ENCODE peak calls at places on chromosome 22, in four cellular contexts. F, L, A and D are unnamed samples.

GRCh38 chr22:33006220-33006954 is 51.8 kb downstream of the SYN3 start:
- DNase-seq in F (no peak), A (no peak), L (no peak), D (no peak)

GRCh38 chr22:24067587-24068376 is 56.7 kb downstream of the CABIN1 start:
- DNase-seq in F (peak), A (no peak), L (no peak), D (peak)

GRCh38 chr22:32967285-32968101 is 90.7 kb downstream of the SYN3 start:
- DNase-seq in L (no peak), A (no peak), F (no peak), D (no peak)

GRCh38 chr22:19103881-19104821 is 18.1 kb downstream of the DGCR2 start:
- DNase-seq in L (no peak), F (no peak), A (no peak), D (peak)

GRCh38 chr22:19981961-19982920 is 34.4 kb downstream of the ARVCF start:
- DNase-seq in F (no peak), A (no peak), L (no peak), D (no peak)

GRCh38 chr22:20536590-20537324 is 29.3 kb downstream of the MED15 start:
- DNase-seq in L (no peak), F (no peak), A (no peak), D (no peak)

GRCh38 chr22:49140921-49141680 is 686.6 kb downstream of the BRD1 start:
- DNase-seq in F (no peak), A (no peak), L (no peak), D (no peak)

GRCh38 chr22:22682196-22682595 is 37.8 kb downstream of the GGTLC2 start:
- DNase-seq in A (no peak), F (no peak), L (no peak), D (no peak)

GRCh38 chr22:24391836-24392217 is 35.6 kb upstream of the ADORA2A start:
- DNase-seq in A (no peak), L (no peak), F (no peak), D (no peak)

GRCh38 chr22:50674606-50675552 is 2.3 kb downstream of the SHANK3 start:
- DNase-seq in A (peak), F (peak), L (no peak), D (peak)

GRCh38 chr22:24801906-24802504 is 4.0 kb upstream of the SGSM1 start:
- DNase-seq in L (no peak), F (no peak), A (no peak), D (no peak)

GRCh38 chr22:24148586-24148985 is 32.7 kb upstream of the SUSD2 start:
- DNase-seq in L (no peak), A (no peak), F (no peak), D (no peak)

GRCh38 chr22:28541137-28541536 is 138.5 kb downstream of the TTC28 start:
- DNase-seq in L (no peak), F (no peak), A (no peak), D (no peak)

GRCh38 chr22:43880743-43881055 is 11.1 kb downstream of the PNPLA5 start:
- DNase-seq in A (no peak), L (no peak), F (no peak), D (no peak)

GRCh38 chr22:47380692-47381091 is 618.2 kb downstream of the TBC1D22A start:
- DNase-seq in L (no peak), A (no peak), F (no peak), D (no peak)

GRCh38 chr22:20995329-20996030 is 6.4 kb downstream of the THAP7 start:
- DNase-seq in A (no peak), L (no peak), F (no peak), D (no peak)

GRCh38 chr22:26287382-26288228 is 118.3 kb downstream of the SEZ6L start:
- DNase-seq in F (no peak), L (no peak), A (no peak), D (no peak)

GRCh38 chr22:44828193-44828592 is 75.8 kb downstream of the ARHGAP8 start:
- DNase-seq in A (no peak), L (no peak), F (no peak), D (no peak)

DNA sequence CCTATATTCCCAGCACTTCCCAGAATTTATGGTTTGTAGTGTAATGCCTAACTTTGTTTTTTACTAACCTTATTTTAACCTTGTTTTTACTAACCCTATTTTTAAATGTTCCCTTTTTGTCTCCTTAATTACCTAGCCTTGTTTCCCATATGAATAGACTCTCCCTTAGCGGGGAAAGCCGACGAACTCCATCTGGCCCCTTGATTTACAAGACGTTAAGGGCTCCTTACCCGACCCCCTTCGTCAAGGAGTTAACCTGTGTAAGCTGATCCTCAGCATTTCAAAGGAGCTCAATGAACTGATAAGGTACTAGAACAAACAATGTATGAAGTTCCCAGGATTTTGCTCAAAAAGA is 17.1 kb downstream of the APOBEC3H start:
- DNase-seq in A (no peak), L (no peak), F (no peak), D (no peak)
- TF ChIP-seq CTCF in A (no peak), L (no peak), F (no peak), D (no peak)

GRCh38 chr22:31749636-31750364 is at the start of gene PRR14L:
- DNase-seq in F (peak), L (peak), A (peak), D (peak)
- TF ChIP-seq POLR2A in F (peak), L (peak), A (peak), D (peak)

GRCh38 chr22:41800348-41801146 is at the start of gene CCDC134:
- DNase-seq in F (peak), L (peak), A (peak), D (peak)

GRCh38 chr22:41801886-41802285 is 1.4 kb downstream of the CCDC134 start:
- DNase-seq in L (no peak), F (no peak), A (no peak), D (no peak)

GRCh38 chr22:41798736-41799135 is 1.7 kb upstream of the CCDC134 start:
- DNase-seq in L (no peak), F (no peak), A (no peak), D (no peak)

GRCh38 chr22:41799486-41800347 is 762 bp upstream of the CCDC134 start:
- DNase-seq in L (peak), A (no peak), F (peak), D (peak)

DNA sequence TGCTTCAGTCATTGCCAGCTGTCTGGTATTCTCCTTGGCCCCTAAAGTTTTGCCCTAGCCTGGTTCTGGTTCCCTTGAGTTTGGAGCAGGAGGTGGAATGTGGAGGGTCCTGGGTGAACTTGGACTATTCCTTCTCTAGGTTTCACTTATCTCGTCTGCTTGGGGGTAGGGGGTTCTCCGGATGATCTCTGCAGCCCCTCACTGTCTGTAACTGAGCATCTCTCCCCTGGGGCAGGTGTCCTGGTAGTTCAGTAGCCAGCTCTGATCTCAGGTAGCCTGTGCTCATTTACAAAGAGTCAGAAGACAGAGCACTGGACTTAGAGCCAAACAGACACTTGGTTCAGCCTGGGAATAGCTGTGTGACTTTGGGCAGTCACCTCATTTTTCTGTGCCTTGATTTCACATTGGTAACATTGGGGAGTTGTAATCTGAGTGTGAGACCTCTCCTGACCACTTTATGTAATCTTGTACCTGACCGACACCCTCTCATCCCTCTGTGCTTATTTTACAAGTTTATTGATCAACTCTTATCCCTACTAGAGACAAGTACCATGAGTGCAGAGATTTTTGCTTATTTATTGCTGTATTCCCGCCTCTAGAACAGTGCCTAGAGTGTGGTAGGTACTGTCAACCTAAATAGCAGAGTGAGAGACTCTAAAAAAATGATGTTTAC is 804 bp downstream of the CCDC134 start:
- DNase-seq in F (no peak), L (no peak), A (no peak), D (no peak)
- H3K27ac ChIP-seq in F (peak), L (peak), A (peak), D (peak)

DNA sequence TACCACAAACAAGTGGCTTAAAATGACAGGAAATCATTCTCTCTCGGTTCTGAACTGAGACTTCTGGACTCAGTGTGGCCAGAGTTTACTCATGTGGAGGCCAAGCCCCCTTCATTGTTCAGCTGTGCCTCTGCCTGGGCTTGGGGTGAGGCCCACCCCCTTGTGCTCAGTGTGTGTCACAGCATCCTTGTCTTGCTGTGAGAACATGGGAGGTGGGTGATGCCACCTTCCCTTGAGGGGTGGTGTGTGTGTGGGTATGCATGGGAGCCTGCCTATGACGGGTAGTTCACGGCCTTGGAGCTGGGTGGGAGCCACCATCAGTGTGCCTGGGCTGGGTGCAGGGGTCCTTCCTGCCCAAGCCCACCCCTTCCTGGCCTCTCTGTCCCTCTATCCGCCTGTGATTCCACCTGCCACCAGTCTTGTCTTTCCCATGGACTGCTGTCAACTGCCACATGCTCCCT is 101.7 kb downstream of the MORC2 start:
- DNase-seq in L (peak), F (no peak), A (no peak), D (no peak)
- TF ChIP-seq CTCF in L (no peak), F (no peak), A (no peak), D (no peak)

GRCh38 chr22:38727123-38727522 is 21.4 kb downstream of the GTPBP1 start:
- DNase-seq in L (no peak), F (no peak), A (no peak), D (no peak)

GRCh38 chr22:38725900-38726655 is 20.3 kb downstream of the GTPBP1 start:
- DNase-seq in L (no peak), A (no peak), F (no peak), D (peak)

GRCh38 chr22:38729946-38730345 is 24.2 kb downstream of the GTPBP1 start:
- DNase-seq in L (no peak), A (no peak), F (no peak), D (peak)

GRCh38 chr22:38728899-38729796 is 23.4 kb downstream of the GTPBP1 start:
- DNase-seq in F (no peak), L (no peak), A (no peak), D (no peak)

GRCh38 chr22:38727530-38728451 is 22.0 kb downstream of the GTPBP1 start:
- DNase-seq in L (no peak), F (no peak), A (no peak), D (no peak)
- TF ChIP-seq POLR2A in L (no peak), F (no peak), A (no peak), D (no peak)

GRCh38 chr22:18091916-18092526 is 14.2 kb downstream of the PEX26 start:
- DNase-seq in F (peak), L (peak), A (no peak), D (peak)
- H3K27ac ChIP-seq in F (peak), L (peak), A (no peak), D (peak)